ENCODE peak calls at places on chromosome 17, in seven cellular contexts. A, U, N, Y, B, G and O are unnamed samples.

GRCh38 chr17:68453991-68454665 is 3.2 kb downstream of the WIPI1 start:
- DNase-seq in A (no peak), U (no peak), N (no peak), Y (no peak), B (no peak), G (no peak), O (no peak)

GRCh38 chr17:14971054-14971453 is 294.1 kb downstream of the PMP22 start:
- DNase-seq in A (no peak), U (no peak), N (no peak), Y (no peak), B (no peak), G (no peak), O (no peak)

GRCh38 chr17:7992924-7993323 is 9.5 kb upstream of the GUCY2D start:
- DNase-seq in A (no peak), U (no peak), N (no peak), Y (no peak), B (no peak), G (no peak), O (no peak)

GRCh38 chr17:64212122-64212521 is 50.9 kb downstream of the TEX2 start:
- DNase-seq in A (no peak), U (no peak), N (peak; percentile 79), Y (no peak), B (no peak), G (peak; percentile 56), O (no peak)

GRCh38 chr17:16106161-16106891 is 106.7 kb downstream of the TTC19 start:
- DNase-seq in A (no peak), U (peak; percentile 76), N (peak; percentile 73), Y (no peak), B (no peak), G (peak; percentile 26), O (peak; percentile 14)

GRCh38 chr17:19331134-19331533 is 31.4 kb downstream of the B9D1 start:
- DNase-seq in A (no peak), U (no peak), N (peak; percentile 95), Y (no peak), B (no peak), G (peak; percentile 51), O (no peak)

GRCh38 chr17:67377727-67378443 is 804 bp downstream of the PITPNC1 start:
- DNase-seq in A (peak; percentile 60), U (peak; percentile 37), N (peak; percentile 38), Y (peak; percentile 53), B (peak; percentile 61), G (no peak), O (peak; percentile 73)

GRCh38 chr17:79041723-79042420 is 17.9 kb downstream of the C1QTNF1 start:
- DNase-seq in A (no peak), U (no peak), N (no peak), Y (no peak), B (no peak), G (no peak), O (no peak)

GRCh38 chr17:69466451-69466850 is 52.0 kb downstream of the MAP2K6 start:
- DNase-seq in A (no peak), U (no peak), N (no peak), Y (no peak), B (no peak), G (no peak), O (no peak)

GRCh38 chr17:37462492-37462891 is 27.2 kb upstream of the DUSP14 start:
- DNase-seq in A (no peak), U (no peak), N (no peak), Y (no peak), B (no peak), G (no peak), O (no peak)

GRCh38 chr17:68903294-68903693 is 51.9 kb downstream of the ABCA8 start:
- DNase-seq in A (no peak), U (no peak), N (no peak), Y (no peak), B (no peak), G (no peak), O (no peak)

GRCh38 chr17:64306850-64307463 is 43.9 kb upstream of the TEX2 start:
- DNase-seq in A (peak; percentile 51), U (peak; percentile 50), N (peak; percentile 66), Y (peak; percentile 65), B (peak; percentile 70), G (peak; percentile 19), O (peak; percentile 57)

GRCh38 chr17:72822358-72823023 is 270.0 kb downstream of the SLC39A11 start:
- DNase-seq in A (no peak), U (peak; percentile 64), N (peak; percentile 49), Y (no peak), B (no peak), G (no peak), O (no peak)

GRCh38 chr17:76515291-76515949 is 14.2 kb upstream of the RHBDF2 start:
- DNase-seq in A (no peak), U (no peak), N (peak; percentile 91), Y (peak; percentile 72), B (peak; percentile 47), G (peak; percentile 92), O (no peak)

GRCh38 chr17:40309938-40310510 is 1.0 kb downstream of the RARA start:
- DNase-seq in A (no peak), U (no peak), N (no peak), Y (no peak), B (no peak), G (no peak), O (no peak)

GRCh38 chr17:19288453-19288852 is 51.3 kb downstream of the EPN2 start:
- DNase-seq in A (no peak), U (no peak), N (no peak), Y (no peak), B (no peak), G (no peak), O (no peak)

GRCh38 chr17:16915752-16916556 is 56.0 kb downstream of the TNFRSF13B start:
- DNase-seq in A (peak; percentile 3), U (peak; percentile 78), N (peak; percentile 48), Y (peak; percentile 83), B (peak; percentile 66), G (no peak), O (peak; percentile 82)

GRCh38 chr17:33811984-33812383 is 443.1 kb upstream of the CCL2 start:
- DNase-seq in A (no peak), U (no peak), N (no peak), Y (peak; percentile 8), B (no peak), G (no peak), O (no peak)

GRCh38 chr17:178292-179065 is 3.0 kb downstream of the DOC2B start:
- DNase-seq in A (peak; percentile 17), U (no peak), N (no peak), Y (no peak), B (no peak), G (no peak), O (no peak)

GRCh38 chr17:15091825-15092224 is 173.3 kb downstream of the PMP22 start:
- DNase-seq in A (no peak), U (no peak), N (no peak), Y (no peak), B (no peak), G (no peak), O (no peak)

GRCh38 chr17:4159761-4160160 is 16.8 kb downstream of the CYB5D2 start:
- DNase-seq in A (no peak), U (no peak), N (no peak), Y (no peak), B (no peak), G (no peak), O (no peak)

GRCh38 chr17:63996430-63997182 is 1.5 kb upstream of the PRR29 start:
- DNase-seq in A (no peak), U (no peak), N (no peak), Y (no peak), B (no peak), G (no peak), O (no peak)

GRCh38 chr17:60601443-60602384 is 1.7 kb downstream of the PPM1D start:
- DNase-seq in A (peak; percentile 39), U (peak; percentile 89), N (peak; percentile 82), Y (peak; percentile 60), B (peak; percentile 69), G (no peak), O (peak; percentile 59)

GRCh38 chr17:35866356-35866950 is 2.2 kb downstream of the HEATR9 start:
- DNase-seq in A (no peak), U (no peak), N (peak; percentile 56), Y (no peak), B (no peak), G (no peak), O (no peak)

GRCh38 chr17:27982688-27983087 is 59.8 kb upstream of the NLK start:
- DNase-seq in A (no peak), U (no peak), N (no peak), Y (no peak), B (no peak), G (no peak), O (no peak)

GRCh38 chr17:69733171-69734014 is 318.9 kb downstream of the MAP2K6 start:
- DNase-seq in A (peak; percentile 15), U (peak; percentile 1), N (peak; percentile 92), Y (no peak), B (no peak), G (peak; percentile 67), O (no peak)

GRCh38 chr17:40480501-40481003 is 20.9 kb downstream of the TNS4 start:
- DNase-seq in A (no peak), U (no peak), N (no peak), Y (peak; percentile 47), B (no peak), G (no peak), O (peak; percentile 24)

GRCh38 chr17:11668633-11669032 is 70.4 kb downstream of the DNAH9 start:
- DNase-seq in A (no peak), U (no peak), N (no peak), Y (no peak), B (no peak), G (no peak), O (no peak)

GRCh38 chr17:41416478-41416877 is 7.9 kb downstream of the KRT37 start:
- DNase-seq in A (no peak), U (no peak), N (peak; percentile 39), Y (no peak), B (no peak), G (no peak), O (no peak)

GRCh38 chr17:73657473-73658116 is 13.3 kb upstream of the SDK2 start:
- DNase-seq in A (peak; percentile 45), U (peak; percentile 93), N (peak; percentile 17), Y (peak; percentile 74), B (peak; percentile 58), G (no peak), O (peak; percentile 72)

GRCh38 chr17:82199496-82199895 is 13.1 kb downstream of the CCDC57 start:
- DNase-seq in A (no peak), U (no peak), N (no peak), Y (no peak), B (no peak), G (no peak), O (no peak)

GRCh38 chr17:80262291-80262690 is 1.6 kb downstream of the RNF213 start:
- DNase-seq in A (no peak), U (no peak), N (no peak), Y (no peak), B (no peak), G (no peak), O (no peak)

GRCh38 chr17:40349477-40350409 is 14.8 kb downstream of the GJD3 start:
- DNase-seq in A (no peak), U (no peak), N (peak; percentile 55), Y (no peak), B (no peak), G (no peak), O (no peak)

GRCh38 chr17:31413871-31414589 is 22.6 kb downstream of the RAB11FIP4 start:
- DNase-seq in A (no peak), U (no peak), N (peak; percentile 75), Y (no peak), B (no peak), G (peak; percentile 32), O (no peak)

GRCh38 chr17:45432405-45433113 is at the start of gene ARHGAP27:
- DNase-seq in A (no peak), U (peak; percentile 22), N (no peak), Y (peak; percentile 82), B (no peak), G (no peak), O (peak; percentile 30)

GRCh38 chr17:14058051-14058450 is 11.3 kb upstream of the COX10 start:
- DNase-seq in A (no peak), U (no peak), N (peak; percentile 53), Y (no peak), B (no peak), G (no peak), O (no peak)

GRCh38 chr17:81256616-81257015 is 17.5 kb downstream of the NDUFAF8 start:
- DNase-seq in A (no peak), U (no peak), N (peak; percentile 75), Y (no peak), B (no peak), G (no peak), O (no peak)

GRCh38 chr17:8119575-8120519 is 1.5 kb upstream of the ALOXE3 start:
- DNase-seq in A (peak; percentile 84), U (peak; percentile 97), N (peak; percentile 88), Y (peak; percentile 84), B (peak; percentile 87), G (peak; percentile 66), O (peak; percentile 93)